ENCODE peak calls at places on chromosomes 5 and 9, in ten cellular contexts. T is colonic mucosa, B is SK-N-SH, Y is Karpas-422, C is K562, N is keratinocyte, X is neuronal stem cell, G is HCT116, F is astrocyte, H is GM23248. K is an unnamed sample.

GRCh38 chr5:78547171-78547570 is 101.4 kb downstream of the LHFPL2 start:
- DNase-seq in T (no peak), B (no peak), Y (no peak), C (no peak), N (no peak), X (no peak), G (no peak), F (peak; percentile 72), H (peak; percentile 68), K (no peak)

GRCh38 chr9:108836319-108836718 is 19.5 kb downstream of the ACTL7B start:
- DNase-seq in T (no peak), B (no peak), Y (no peak), C (no peak), N (no peak), X (no peak), G (no peak), F (no peak), H (no peak), K (no peak)

GRCh38 chr5:109246395-109246794 is 163.4 kb downstream of the PJA2 start:
- DNase-seq in T (no peak), B (no peak), Y (no peak), C (no peak), N (no peak), X (no peak), G (no peak), F (no peak), H (no peak), K (no peak)

GRCh38 chr5:127010362-127010761 is 20.0 kb downstream of the MARCHF3 start:
- DNase-seq in T (no peak), B (no peak), Y (no peak), C (no peak), N (no peak), X (no peak), G (no peak), F (peak; percentile 47), H (peak; percentile 63), K (no peak)

GRCh38 chr5:42499016-42499415 is 75.8 kb downstream of the GHR start:
- DNase-seq in T (no peak), B (no peak), Y (no peak), C (no peak), N (no peak), X (no peak), G (no peak), F (no peak), H (no peak), K (no peak)

GRCh38 chr9:106954562-106954961 is 91.6 kb downstream of the ZNF462 start:
- DNase-seq in T (no peak), B (no peak), Y (no peak), C (no peak), N (peak; percentile 21), X (no peak), G (no peak), F (no peak), H (peak; percentile 28), K (no peak)

GRCh38 chr5:140598836-140599235 is 34.1 kb downstream of the CD14 start:
- DNase-seq in T (no peak), B (no peak), Y (no peak), C (no peak), N (no peak), X (no peak), G (no peak), F (no peak), H (no peak), K (no peak)

GRCh38 chr5:149498724-149499336 is 52.4 kb downstream of the CSNK1A1 start:
- DNase-seq in T (no peak), B (no peak), Y (no peak), C (no peak), N (no peak), X (no peak), G (no peak), F (no peak), H (no peak), K (no peak)

GRCh38 chr9:10260501-10260900 is 352.3 kb downstream of the PTPRD start:
- DNase-seq in T (no peak), B (no peak), Y (no peak), C (no peak), N (no peak), X (no peak), G (no peak), F (no peak), H (no peak), K (no peak)

GRCh38 chr9:104743377-104743985 is 4.0 kb upstream of the NIPSNAP3A start:
- DNase-seq in T (no peak), B (peak; percentile 59), Y (peak; percentile 88), C (peak; percentile 49), N (peak; percentile 13), X (peak; percentile 48), G (peak; percentile 51), F (peak; percentile 31), H (peak; percentile 73), K (peak; percentile 37)

GRCh38 chr5:120252839-120253238 is 211.3 kb upstream of the PRR16 start:
- DNase-seq in T (no peak), B (no peak), Y (no peak), C (no peak), N (no peak), X (no peak), G (no peak), F (peak; percentile 58), H (no peak), K (no peak)

GRCh38 chr9:118170032-118170955 is 466.1 kb downstream of the TLR4 start:
- DNase-seq in T (peak; percentile 24), B (peak; percentile 57), Y (peak; percentile 63), C (peak; percentile 8), N (no peak), X (peak; percentile 51), G (no peak), F (peak; percentile 37), H (peak; percentile 69), K (peak; percentile 3)

GRCh38 chr9:37037137-37037743 is 3.2 kb upstream of the PAX5 start:
- DNase-seq in T (peak; percentile 22), B (no peak), Y (peak; percentile 80), C (no peak), N (no peak), X (no peak), G (no peak), F (no peak), H (no peak), K (peak; percentile 10)

GRCh38 chr5:177496111-177497010 is 1.0 kb downstream of the PDLIM7 start:
- DNase-seq in T (no peak), B (peak; percentile 83), Y (peak; percentile 90), C (peak; percentile 39), N (peak; percentile 53), X (peak; percentile 89), G (peak; percentile 44), F (peak; percentile 88), H (peak; percentile 96), K (no peak)

GRCh38 chr9:134458111-134458845 is 132.0 kb downstream of the RXRA start:
- DNase-seq in T (no peak), B (no peak), Y (no peak), C (no peak), N (no peak), X (no peak), G (no peak), F (peak; percentile 61), H (peak; percentile 68), K (no peak)

GRCh38 chr9:70998962-70999361 is 122.5 kb downstream of the TRPM3 start:
- DNase-seq in T (no peak), B (no peak), Y (no peak), C (no peak), N (no peak), X (no peak), G (no peak), F (no peak), H (peak; percentile 45), K (no peak)

GRCh38 chr5:80337379-80337778 is 17.6 kb downstream of the SPZ1 start:
- DNase-seq in T (no peak), B (no peak), Y (no peak), C (no peak), N (no peak), X (no peak), G (no peak), F (no peak), H (no peak), K (no peak)

GRCh38 chr9:131677051-131677444 is 62.8 kb downstream of the RAPGEF1 start:
- DNase-seq in T (no peak), B (no peak), Y (no peak), C (no peak), N (no peak), X (no peak), G (no peak), F (peak; percentile 46), H (peak; percentile 76), K (no peak)
- H3K9ac ChIP-seq in T (peak overlapping the region; percentile 37), B (no peak overlapping the region), Y (no peak overlapping the region), C (no peak overlapping the region), N (peak overlapping the region; percentile 12), X (no peak overlapping the region), G (peak overlapping the region; percentile 17), F (peak overlapping the region; percentile 41), H (peak overlapping the region; percentile 72), K (no peak overlapping the region)

GRCh38 chr5:172035039-172035438 is 28.6 kb upstream of the FBXW11 start:
- DNase-seq in T (no peak), B (no peak), Y (no peak), C (no peak), N (no peak), X (no peak), G (no peak), F (no peak), H (no peak), K (no peak)
- H3K9ac ChIP-seq in T (no peak overlapping the region), B (no peak overlapping the region), Y (no peak overlapping the region), C (no peak overlapping the region), N (no peak overlapping the region), X (no peak overlapping the region), G (no peak overlapping the region), F (no peak overlapping the region), H (no peak overlapping the region), K (no peak overlapping the region)

GRCh38 chr5:172659909-172660628 is 19.0 kb downstream of the NEURL1B start:
- DNase-seq in T (peak; percentile 92), B (peak; percentile 75), Y (no peak), C (no peak), N (peak; percentile 49), X (peak; percentile 67), G (no peak), F (peak; percentile 84), H (peak; percentile 91), K (no peak)
- H3K9ac ChIP-seq in T (no peak overlapping the region), B (peak overlapping the region; percentile 75), Y (no peak overlapping the region), C (no peak overlapping the region), N (peak overlapping the region; percentile 44), X (peak overlapping the region; percentile 72), G (no peak overlapping the region), F (peak overlapping the region; percentile 71), H (peak overlapping the region; percentile 62), K (no peak overlapping the region)

GRCh38 chr5:74254257-74254656 is 386.3 kb downstream of the ENC1 start:
- DNase-seq in T (no peak), B (no peak), Y (no peak), C (no peak), N (no peak), X (no peak), G (no peak), F (no peak), H (no peak), K (no peak)

GRCh38 chr5:74250304-74251102 is 390.0 kb downstream of the ENC1 start:
- DNase-seq in T (no peak), B (no peak), Y (no peak), C (no peak), N (no peak), X (no peak), G (no peak), F (no peak), H (no peak), K (no peak)

GRCh38 chr5:74252033-74252430 is 388.5 kb downstream of the ENC1 start:
- DNase-seq in T (no peak), B (no peak), Y (no peak), C (no peak), N (no peak), X (no peak), G (no peak), F (no peak), H (no peak), K (no peak)

GRCh38 chr5:74248576-74248975 is 392.0 kb downstream of the ENC1 start:
- DNase-seq in T (no peak), B (no peak), Y (no peak), C (no peak), N (no peak), X (no peak), G (no peak), F (no peak), H (no peak), K (no peak)

GRCh38 chr5:74251106-74252032 is 389.2 kb downstream of the ENC1 start:
- DNase-seq in T (peak; percentile 33), B (no peak), Y (no peak), C (no peak), N (peak; percentile 84), X (no peak), G (no peak), F (peak; percentile 99), H (peak; percentile 96), K (no peak)
- H3K9ac ChIP-seq in T (no peak overlapping the region), B (no peak overlapping the region), Y (no peak overlapping the region), C (no peak overlapping the region), N (peak overlapping the region; percentile 46), X (no peak overlapping the region), G (no peak overlapping the region), F (peak overlapping the region; percentile 56), H (peak overlapping the region; percentile 64), K (no peak overlapping the region)